ENCODE peak calls at places on chromosomes 2 and 18, in four cellular contexts. W, S, B and P are unnamed samples.

GRCh38 chr2:130791617-130791939 is 36.2 kb downstream of the AMER3 start:
- DNase-seq in W (no peak), S (no peak), B (no peak), P (no peak)

GRCh38 chr18:40690062-40690461 is 1265.0 kb upstream of the PIK3C3 start:
- DNase-seq in W (no peak), S (no peak), B (no peak), P (no peak)

GRCh38 chr2:48284624-48285212 is 245.2 kb upstream of the STON1 start:
- DNase-seq in W (no peak), S (no peak), B (no peak), P (no peak)

GRCh38 chr2:54486766-54487165 is 30.6 kb downstream of the SPTBN1 start:
- DNase-seq in W (no peak), S (no peak), B (no peak), P (no peak)

GRCh38 chr2:74554821-74555531 is 456 bp downstream of the DOK1 start:
- DNase-seq in W (no peak), S (peak), B (no peak), P (peak)

GRCh38 chr18:74196220-74197119 is 48.1 kb downstream of the TIMM21 start:
- DNase-seq in W (peak), S (peak), B (peak), P (peak)

GRCh38 chr2:204899983-204900382 is 354.7 kb downstream of the PARD3B start:
- DNase-seq in W (no peak), S (no peak), B (no peak), P (no peak)

GRCh38 chr2:97997774-97998392 is 2.1 kb upstream of the TMEM131 start:
- DNase-seq in W (peak), S (no peak), B (no peak), P (no peak)

GRCh38 chr2:238507836-238508235 is 81.1 kb downstream of the ASB1 start:
- DNase-seq in W (no peak), S (no peak), B (no peak), P (no peak)

GRCh38 chr18:75070625-75071483 is 138.1 kb downstream of the PTGR3 start:
- DNase-seq in W (peak), S (peak), B (peak), P (no peak)

GRCh38 chr2:170573660-170574059 is 141.5 kb upstream of the SP5 start:
- DNase-seq in W (no peak), S (no peak), B (no peak), P (no peak)

GRCh38 chr2:69163109-69163508 is 150.1 kb downstream of the ANTXR1 start:
- DNase-seq in W (peak), S (no peak), B (peak), P (no peak)

GRCh38 chr2:15127876-15128275 is 433.3 kb downstream of the NBAS start:
- DNase-seq in W (no peak), S (no peak), B (no peak), P (no peak)

GRCh38 chr18:63741769-63742168 is 33.4 kb upstream of the SERPINB7 start:
- DNase-seq in W (peak), S (no peak), B (no peak), P (no peak)

GRCh38 chr2:24761866-24762265 is 31.3 kb downstream of the PTRHD1 start:
- DNase-seq in W (no peak), S (no peak), B (no peak), P (no peak)

GRCh38 chr2:131034122-131035051 is 58.9 kb downstream of the FAM168B start:
- DNase-seq in W (peak), S (no peak), B (no peak), P (peak)

GRCh38 chr2:47656715-47657600 is 126.0 kb upstream of the MSH6 start:
- DNase-seq in W (peak), S (no peak), B (no peak), P (no peak)

GRCh38 chr2:67070826-67071225 is 326.3 kb upstream of the ETAA1 start:
- DNase-seq in W (no peak), S (no peak), B (no peak), P (no peak)

GRCh38 chr18:57786038-57786437 is 17.1 kb downstream of the ATP8B1 start:
- DNase-seq in W (no peak), S (no peak), B (no peak), P (no peak)

GRCh38 chr18:54822872-54823845 is 5.1 kb upstream of the RAB27B start:
- DNase-seq in W (peak), S (no peak), B (peak), P (no peak)

GRCh38 chr2:10048501-10049171 is 5.3 kb downstream of the KLF11 start:
- DNase-seq in W (no peak), S (no peak), B (peak), P (no peak)

GRCh38 chr2:28400921-28401320 is 8.3 kb downstream of the FOSL2 start:
- DNase-seq in W (no peak), S (no peak), B (no peak), P (no peak)

GRCh38 chr2:141554810-141555209 is 576.0 kb downstream of the LRP1B start:
- DNase-seq in W (peak), S (no peak), B (peak), P (no peak)

GRCh38 chr2:240467659-240468299 is 32.3 kb downstream of the GPC1 start:
- DNase-seq in W (no peak), S (no peak), B (no peak), P (no peak)

GRCh38 chr18:68969027-68969426 is 171.1 kb downstream of the CCDC102B start:
- DNase-seq in W (no peak), S (no peak), B (no peak), P (no peak)

GRCh38 chr2:3982160-3982559 is 278.8 kb downstream of the DCDC2C start:
- DNase-seq in W (no peak), S (no peak), B (no peak), P (no peak)

GRCh38 chr2:43269706-43270105 is 43.3 kb upstream of the ZFP36L2 start:
- DNase-seq in W (no peak), S (no peak), B (peak), P (no peak)

GRCh38 chr18:37946324-37946723 is 380.7 kb upstream of the CELF4 start:
- DNase-seq in W (no peak), S (no peak), B (no peak), P (no peak)

GRCh38 chr2:242059566-242059965 is 190.0 kb downstream of the RTP5 start:
- DNase-seq in W (no peak), S (no peak), B (no peak), P (no peak)

GRCh38 chr2:60634443-60634842 is 81.0 kb upstream of the BCL11A start:
- DNase-seq in W (no peak), S (no peak), B (no peak), P (no peak)

GRCh38 chr2:64212346-64212745 is 68.1 kb upstream of the PELI1 start:
- DNase-seq in W (peak), S (no peak), B (no peak), P (peak)

GRCh38 chr2:165582409-165582808 is 112.9 kb downstream of the CSRNP3 start:
- DNase-seq in W (no peak), S (no peak), B (no peak), P (no peak)

GRCh38 chr2:128410035-128410757 is 91.5 kb upstream of the HS6ST1 start:
- DNase-seq in W (no peak), S (no peak), B (no peak), P (no peak)